ENCODE peak calls at places on chromosome 17, in five cellular contexts. V, R, Q, F and D are unnamed samples.

GRCh38 chr17:57255776-57256681 is at the start of gene MSI2:
- DNase-seq in V (peak), R (peak), Q (peak), F (peak), D (peak)

GRCh38 chr17:28230011-28230410 is 89.0 kb upstream of the TMEM97 start:
- DNase-seq in V (no peak), R (no peak), Q (no peak), F (no peak), D (peak)

GRCh38 chr17:35879748-35880654 is at the start of gene CCL5:
- DNase-seq in V (no peak), R (no peak), Q (peak), F (peak), D (peak)

GRCh38 chr17:21209511-21210175 is 4.3 kb downstream of the TMEM11 start:
- DNase-seq in V (no peak), R (peak), Q (no peak), F (no peak), D (no peak)

GRCh38 chr17:75996665-75997590 is 3.7 kb upstream of the CDK3 start:
- DNase-seq in V (no peak), R (peak), Q (peak), F (no peak), D (peak)

GRCh38 chr17:17815436-17816200 is 21.2 kb downstream of the SREBF1 start:
- DNase-seq in V (no peak), R (no peak), Q (no peak), F (no peak), D (no peak)

GRCh38 chr17:54013117-54013516 is 190.4 kb downstream of the KIF2B start:
- DNase-seq in V (no peak), R (no peak), Q (no peak), F (no peak), D (no peak)

GRCh38 chr17:17935321-17936271 is 36.6 kb downstream of the TOM1L2 start:
- DNase-seq in V (no peak), R (no peak), Q (no peak), F (no peak), D (peak)

GRCh38 chr17:61849674-61850073 is 13.7 kb downstream of the BRIP1 start:
- DNase-seq in V (no peak), R (no peak), Q (no peak), F (no peak), D (no peak)